ENCODE peak calls at places on chromosomes 3 and 15, in four cellular contexts. I, A, P and E are unnamed samples. For H3K27me3 and H3K9me3, the result is how much of the 10 kb centered on the place peaks cover.

GRCh38 chr3:138124689-138125420 is 7.3 kb downstream of the A4GNT start:
- DNase-seq in I (no peak), A (no peak), P (no peak), E (no peak)

GRCh38 chr3:54909236-54909635 is 18.6 kb downstream of the LRTM1 start:
- DNase-seq in I (no peak), A (no peak), P (no peak), E (no peak)

GRCh38 chr15:39641187-39641889 is 60.5 kb downstream of the THBS1 start:
- DNase-seq in I (no peak), A (no peak), P (no peak), E (no peak)

GRCh38 chr3:100992086-100993033 is 861 bp downstream of the ABI3BP start:
- DNase-seq in I (no peak), A (no peak), P (no peak), E (no peak)

GRCh38 chr15:51758645-51759044 is 7.2 kb downstream of the TMOD2 start:
- DNase-seq in I (no peak), A (no peak), P (no peak), E (no peak)

GRCh38 chr3:14338242-14338641 is 64.2 kb upstream of the SLC6A6 start:
- DNase-seq in I (no peak), A (no peak), P (no peak), E (no peak)

GRCh38 chr15:93298901-93299300 is 209.9 kb upstream of the RGMA start:
- DNase-seq in I (no peak), A (no peak), P (no peak), E (no peak)

GRCh38 chr3:78689378-78689777 is 1078.4 kb downstream of the ROBO1 start:
- DNase-seq in I (no peak), A (no peak), P (no peak), E (no peak)

GRCh38 chr3:160754371-160754854 is 1.6 kb upstream of the PPM1L start:
- DNase-seq in I (no peak), A (peak), P (no peak), E (peak)

DNA sequence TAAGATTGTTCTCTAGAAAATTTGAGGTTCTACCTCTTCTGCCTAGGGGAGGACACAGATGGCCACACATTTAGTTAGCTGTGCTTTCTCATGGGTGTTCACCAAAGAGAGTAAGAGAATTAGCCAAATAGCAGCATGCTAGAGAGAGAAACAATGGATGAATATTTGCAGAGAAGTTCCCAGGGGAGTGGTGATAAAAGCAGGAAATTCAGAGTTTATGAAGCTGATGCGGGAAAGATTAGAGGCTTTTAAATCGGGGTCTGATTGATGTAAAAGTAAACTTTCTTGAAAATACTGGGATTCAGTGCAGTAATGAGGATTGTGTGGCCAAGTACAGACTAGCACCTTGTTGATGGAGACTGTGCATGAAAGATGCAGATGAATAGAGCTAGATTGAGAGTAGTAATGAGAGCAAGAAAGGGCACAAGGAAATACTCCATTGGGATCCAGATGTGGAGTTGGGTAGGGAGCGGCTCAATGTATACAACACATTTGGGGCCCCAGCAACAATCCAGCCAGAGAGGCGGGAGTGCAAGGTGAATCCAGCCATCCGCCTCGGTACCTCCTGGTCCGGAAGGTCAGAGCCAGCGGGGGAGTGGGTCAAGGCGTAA is 8.8 kb downstream of the ISL2 start:
- DNase-seq in I (no peak), A (no peak), P (no peak), E (no peak)
- H3K27me3 ChIP-seq in I (half or more), A (half or more), P (half or more), E (half or more)

DNA sequence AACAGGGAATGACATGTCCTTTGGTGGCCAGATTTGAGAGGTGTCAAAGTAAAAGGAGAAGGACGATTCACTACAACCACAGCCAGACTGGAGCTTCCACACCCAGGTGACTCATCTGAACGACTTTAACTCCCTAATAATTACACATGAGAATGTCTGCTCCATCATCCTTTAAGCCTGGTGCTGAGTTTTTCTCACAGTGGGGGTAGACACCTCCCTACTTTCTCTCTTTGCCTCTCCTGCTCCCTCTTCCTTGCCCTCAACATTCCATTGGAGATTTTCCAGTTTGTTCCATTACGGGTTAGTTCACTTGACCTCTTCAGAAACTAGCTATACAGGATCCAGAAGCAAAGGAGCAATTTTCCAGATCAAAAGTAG is 154.3 kb upstream of the BHLHE40 start:
- DNase-seq in I (no peak), A (no peak), P (no peak), E (no peak)
- H3K9me3 ChIP-seq in I (under half), A (under half), P (under half), E (under half)

GRCh38 chr3:112855883-112856282 is 9.2 kb upstream of the CD200R1L start:
- DNase-seq in I (no peak), A (no peak), P (no peak), E (no peak)
- H3K4me3 ChIP-seq in I (no peak), A (no peak), P (no peak), E (no peak)

DNA sequence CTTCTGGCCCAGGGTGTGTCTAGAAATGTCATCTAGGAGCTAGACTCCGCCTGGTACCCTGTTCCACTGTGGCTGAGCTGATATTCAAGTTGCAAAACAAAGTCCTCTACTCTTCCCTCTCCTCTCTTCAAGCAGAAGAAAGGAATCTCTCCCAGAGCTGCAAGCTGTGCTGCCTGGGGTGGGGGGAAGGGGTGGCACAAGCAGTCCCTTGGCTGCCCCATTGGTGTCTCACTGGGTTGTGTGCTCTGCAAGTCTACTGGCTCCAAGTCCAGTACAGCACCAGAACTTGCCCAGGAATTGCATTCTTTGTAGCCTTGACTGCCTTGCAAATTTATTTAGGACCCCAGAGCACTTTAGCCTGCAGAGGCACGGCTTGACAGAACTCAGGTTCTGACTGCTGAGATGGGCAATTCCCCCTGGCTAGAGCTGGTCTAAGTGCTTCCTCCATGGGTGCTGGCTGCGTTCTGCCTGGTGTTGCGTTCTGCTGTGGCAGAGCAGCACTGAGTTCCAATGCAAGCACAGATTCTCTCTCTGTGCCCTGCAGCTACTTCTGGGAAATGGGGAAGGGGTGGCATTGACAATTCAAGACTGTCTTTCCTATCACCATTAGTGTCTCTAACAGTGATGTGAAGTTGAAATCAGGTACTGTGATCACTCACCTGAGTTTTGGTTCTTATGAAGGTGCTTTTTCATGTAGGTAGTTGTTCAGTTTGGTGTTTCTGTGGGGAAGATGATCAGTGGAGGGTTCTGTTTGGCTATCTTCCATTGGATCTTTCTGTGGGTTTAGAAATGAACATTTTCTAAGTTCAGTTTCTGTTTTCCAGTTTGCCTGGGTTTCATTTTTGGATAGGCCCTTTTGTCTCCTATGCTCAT is 39.5 kb downstream of the OXSR1 start:
- DNase-seq in I (no peak), A (no peak), P (no peak), E (no peak)
- H3K27me3 ChIP-seq in I (under half), A (under half), P (under half), E (under half)

GRCh38 chr3:12024959-12025570 is 20.9 kb downstream of the SYN2 start:
- DNase-seq in I (no peak), A (peak), P (no peak), E (no peak)
- H3K9me3 ChIP-seq in I (under half), A (under half), P (under half), E (under half)

DNA sequence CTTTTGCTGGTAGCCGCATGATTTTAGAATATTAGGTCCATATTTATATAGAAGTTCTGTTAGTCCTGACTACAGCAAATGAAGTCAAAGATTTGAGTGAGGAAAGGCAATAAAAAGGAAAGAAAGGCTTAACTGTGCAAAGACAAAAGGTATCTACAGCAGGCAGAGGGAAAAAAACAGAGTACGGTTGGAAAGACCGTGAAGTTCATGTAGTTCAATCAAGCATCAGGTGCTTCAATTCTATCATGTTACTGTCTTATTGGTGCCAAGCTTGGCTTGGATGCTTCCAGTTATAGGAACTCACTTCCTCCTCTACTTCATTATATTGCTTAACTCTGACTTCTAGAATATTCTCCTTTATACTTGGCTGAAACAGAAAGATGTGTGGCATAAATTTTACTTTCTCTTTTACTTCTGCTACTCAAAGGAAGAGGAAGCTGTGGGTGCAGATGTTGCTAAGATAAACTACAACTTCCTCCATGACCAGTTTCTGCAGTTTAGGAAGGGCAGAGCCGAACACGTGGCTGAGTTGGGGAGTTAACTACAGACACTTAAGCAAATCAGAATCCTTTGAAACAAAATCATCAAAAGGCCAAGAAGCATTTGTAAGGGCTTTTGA is 72.6 kb upstream of the ZBED2 start:
- DNase-seq in I (no peak), A (no peak), P (no peak), E (peak)
- H3K4me3 ChIP-seq in I (no peak), A (no peak), P (no peak), E (peak)